ENCODE peak calls at places on chromosomes 16 and 17, in seven cellular contexts. L, Y, A, V, B, U and Q are unnamed samples. For H3K4me1, the result is how much of the 10 kb centered on the place peaks cover.

GRCh38 chr17:5329784-5330557 is 47.9 kb downstream of the RABEP1 start:
- DNase-seq in A (no peak), B (no peak), L (peak), V (peak), U (no peak), Y (no peak), Q (no peak)

GRCh38 chr16:50538411-50539052 is 9.7 kb upstream of the NKD1 start:
- DNase-seq in U (no peak), L (no peak), A (no peak), Y (peak), V (no peak), B (no peak), Q (no peak)

GRCh38 chr17:46943511-46944393 is 20.8 kb downstream of the GOSR2 start:
- DNase-seq in V (peak), A (no peak), L (peak), U (peak), B (no peak), Y (peak), Q (no peak)

GRCh38 chr17:77498875-77499698 is 358.3 kb downstream of the SEC14L1 start:
- DNase-seq in A (no peak), L (no peak), B (no peak), V (no peak), U (no peak), Y (peak), Q (no peak)

GRCh38 chr16:60217787-60218186 is 1483.7 kb upstream of the GOT2 start:
- DNase-seq in B (no peak), L (no peak), A (no peak), Y (no peak), U (no peak), V (no peak), Q (no peak)

GRCh38 chr17:82939213-82940030 is 99.6 kb upstream of the ZNF750 start:
- DNase-seq in V (no peak), U (peak), A (no peak), L (no peak), Y (no peak), B (no peak), Q (no peak)

GRCh38 chr16:74455213-74455612 is 33.9 kb upstream of the CLEC18B start:
- DNase-seq in V (peak), U (no peak), B (no peak), Y (no peak), A (no peak), L (peak), Q (no peak)

GRCh38 chr17:17841620-17842025 is 4.8 kb upstream of the SREBF1 start:
- DNase-seq in L (no peak), B (no peak), U (peak), V (no peak), Y (no peak), A (no peak), Q (no peak)

GRCh38 chr16:72637306-72637705 is 410.6 kb downstream of the ZFHX3 start:
- DNase-seq in V (peak), B (no peak), L (peak), Y (no peak), U (peak), A (no peak), Q (no peak)

GRCh38 chr16:28925386-28926228 is 569 bp upstream of the RABEP2 start:
- DNase-seq in Y (no peak), L (peak), V (peak), B (no peak), A (peak), U (peak), Q (no peak)

GRCh38 chr16:12193688-12194087 is 217.2 kb downstream of the SNX29 start:
- DNase-seq in A (no peak), B (no peak), U (no peak), V (no peak), Y (no peak), L (no peak), Q (no peak)

GRCh38 chr17:69326302-69327059 is 452 bp downstream of the ABCA5 start:
- DNase-seq in A (no peak), U (peak), L (peak), B (no peak), V (peak), Y (no peak), Q (no peak)

GRCh38 chr17:69578385-69578936 is 164.0 kb downstream of the MAP2K6 start:
- DNase-seq in B (no peak), A (no peak), L (no peak), U (no peak), Y (no peak), V (no peak), Q (no peak)

GRCh38 chr17:290626-291025 is 62.0 kb downstream of the RPH3AL start:
- DNase-seq in U (no peak), V (no peak), A (no peak), L (no peak), B (no peak), Y (no peak), Q (no peak)

GRCh38 chr17:8060274-8060673 is 21.4 kb downstream of the ALOX15B start:
- DNase-seq in U (peak), B (peak), A (peak), L (peak), Y (peak), V (peak), Q (no peak)

GRCh38 chr16:89898201-89898967 is 20.3 kb upstream of the MC1R start:
- DNase-seq in L (no peak), V (no peak), A (no peak), U (no peak), B (no peak), Y (no peak), Q (no peak)

GRCh38 chr16:4533490-4533889 is 5.1 kb downstream of the CDIP1 start:
- DNase-seq in A (no peak), B (no peak), U (no peak), Y (no peak), V (no peak), L (no peak), Q (no peak)

GRCh38 chr17:4955091-4955490 is 4.2 kb downstream of the ENO3 start:
- DNase-seq in U (no peak), L (no peak), B (no peak), Y (no peak), A (no peak), V (no peak), Q (no peak)

GRCh38 chr17:20189979-20190378 is 180.8 kb downstream of the SPECC1 start:
- DNase-seq in A (no peak), B (no peak), U (no peak), Y (no peak), L (no peak), V (no peak), Q (no peak)

GRCh38 chr17:29577778-29578211 is 9.3 kb downstream of the TP53I13 start:
- DNase-seq in Y (no peak), A (no peak), V (peak), L (peak), B (no peak), U (no peak), Q (no peak)

GRCh38 chr16:8676160-8676547 is 1.7 kb downstream of the ABAT start:
- DNase-seq in V (no peak), B (no peak), U (no peak), Y (no peak), A (no peak), L (no peak), Q (no peak)

GRCh38 chr16:8674413-8675022 is at the start of gene ABAT:
- DNase-seq in U (peak), B (no peak), Y (peak), A (peak), V (peak), L (peak), Q (peak)

GRCh38 chr16:8675183-8676159 is 1.1 kb downstream of the ABAT start:
- DNase-seq in V (no peak), B (no peak), A (no peak), L (no peak), U (no peak), Y (peak), Q (no peak)

GRCh38 chr16:8676737-8677375 is 2.4 kb downstream of the ABAT start:
- DNase-seq in B (no peak), Y (no peak), U (no peak), A (no peak), L (no peak), V (no peak), Q (no peak)

DNA sequence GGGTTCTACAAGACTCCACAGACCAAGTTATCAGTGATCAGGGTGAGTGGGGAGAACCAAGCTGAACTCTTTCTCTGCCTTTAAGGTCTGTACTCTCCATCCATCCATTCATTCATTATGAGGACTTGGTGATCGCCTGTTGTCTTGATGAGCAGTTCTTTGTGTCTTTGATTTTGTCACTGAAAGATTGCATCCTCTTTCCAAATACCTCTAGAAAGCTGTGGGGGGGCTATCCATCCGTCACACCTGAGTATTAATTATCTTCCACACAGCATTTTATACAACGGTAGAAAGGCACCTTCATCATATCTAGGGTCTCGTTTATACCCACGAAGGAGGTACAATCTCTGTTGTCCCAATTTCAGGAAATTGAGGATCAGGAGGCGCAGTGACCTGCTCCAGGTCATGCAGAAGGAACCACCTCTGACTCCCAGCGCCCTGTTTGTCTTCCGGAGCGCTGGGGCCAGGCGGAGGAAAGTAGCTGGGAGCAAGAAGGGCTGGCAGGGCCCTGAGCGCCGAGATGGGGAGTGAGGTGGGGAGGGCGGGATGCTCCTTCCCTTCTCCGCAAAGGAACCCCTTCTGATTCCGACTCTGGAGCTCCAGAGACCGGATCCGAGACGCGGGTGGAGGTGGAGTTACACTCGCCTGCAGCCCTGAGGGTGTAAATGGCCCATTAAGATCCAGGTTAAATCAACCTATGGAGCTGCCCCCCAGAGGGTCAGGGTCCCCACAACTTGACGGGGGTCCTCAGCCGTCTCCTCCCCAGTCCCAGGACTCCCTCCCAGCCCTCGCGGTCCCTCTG is 605 bp upstream of the ABAT start:
- DNase-seq in L (no peak), A (no peak), V (no peak), U (no peak), B (no peak), Y (no peak), Q (no peak)
- H3K4me1 ChIP-seq in L (under half), A (under half), V (under half), U (under half), B (under half), Y (under half), Q (under half)

GRCh38 chr17:39668141-39668924 is at the start of gene PNMT:
- DNase-seq in Y (peak), L (peak), U (peak), V (peak), B (no peak), A (peak), Q (no peak)
- H3K27ac ChIP-seq in Y (no peak), L (no peak), U (no peak), V (no peak), B (peak), A (peak), Q (peak)

GRCh38 chr17:60695960-60696359 is 18.3 kb downstream of the BCAS3 start:
- DNase-seq in L (peak), Y (no peak), B (no peak), V (peak), A (no peak), U (no peak), Q (no peak)
- H3K4me1 ChIP-seq in L (under half), Y (under half), B (under half), V (under half), A (under half), U (under half), Q (under half)

DNA sequence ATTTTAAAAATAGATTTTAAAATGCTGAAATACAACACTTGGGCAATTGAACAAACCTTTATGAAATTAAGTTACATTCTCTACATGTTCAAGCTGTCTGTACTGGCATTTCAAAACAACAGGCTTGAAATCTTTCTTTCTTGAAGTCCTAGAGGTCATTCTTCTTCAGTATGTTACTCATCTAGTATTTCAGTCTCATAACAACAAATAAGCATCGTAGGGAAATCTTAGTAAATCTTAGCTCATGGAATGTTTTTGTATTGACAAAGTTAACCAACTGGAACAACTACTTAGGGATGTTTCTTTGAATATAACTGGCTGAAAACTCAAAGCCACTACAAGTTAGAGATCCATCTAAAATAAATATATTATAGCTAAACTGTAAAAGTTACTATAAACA is 96.6 kb downstream of the KIF2B start:
- DNase-seq in A (no peak), Y (no peak), U (no peak), B (no peak), L (no peak), V (no peak), Q (no peak)
- H3K27ac ChIP-seq in A (no peak), Y (no peak), U (no peak), B (no peak), L (no peak), V (no peak), Q (no peak)

DNA sequence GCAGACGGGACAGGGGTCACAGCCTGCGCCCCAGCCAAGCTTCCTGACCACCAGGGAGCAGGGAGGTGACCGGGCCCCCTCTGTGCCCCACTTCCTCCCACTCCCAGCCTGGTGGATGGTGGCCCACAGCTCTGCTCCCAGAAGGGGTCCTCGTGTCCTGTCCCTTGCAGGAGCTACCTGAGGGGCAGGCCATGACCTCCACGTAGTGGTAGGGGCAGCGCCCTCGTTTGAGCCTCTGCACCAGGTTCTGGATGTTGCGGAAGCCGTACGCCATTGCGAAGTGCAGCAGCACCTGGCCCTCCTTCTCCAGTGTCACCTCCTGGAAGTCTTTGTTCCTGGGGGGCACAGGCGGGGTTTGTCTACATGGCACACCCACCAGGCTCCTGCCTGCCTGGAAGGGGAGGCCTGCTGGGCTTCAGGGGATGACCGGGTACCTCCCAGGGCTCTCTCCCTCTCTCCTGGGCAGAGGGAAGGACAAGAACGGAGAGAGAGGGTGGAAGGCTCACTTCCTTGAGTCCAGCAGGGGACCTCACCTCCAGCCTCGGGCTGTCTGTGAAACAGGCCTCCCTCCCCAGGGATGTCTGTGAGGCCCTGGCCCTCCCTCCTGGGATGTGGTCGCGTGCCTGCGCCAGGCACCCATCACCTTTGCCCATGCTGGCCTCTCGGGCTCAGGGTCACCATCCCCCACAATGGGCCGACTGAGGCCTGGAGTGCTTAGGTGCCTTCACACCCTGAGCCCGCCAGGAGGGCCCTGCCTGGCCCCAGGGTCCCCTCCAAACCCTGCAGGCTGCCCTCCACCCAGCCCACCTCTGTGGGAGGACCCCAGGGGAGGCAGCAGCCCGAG is 4.0 kb downstream of the HAGHL start:
- DNase-seq in L (no peak), Y (no peak), B (no peak), U (no peak), V (no peak), A (no peak), Q (no peak)
- H3K4me1 ChIP-seq in L (under half), Y (under half), B (under half), U (under half), V (under half), A (under half), Q (under half)

DNA sequence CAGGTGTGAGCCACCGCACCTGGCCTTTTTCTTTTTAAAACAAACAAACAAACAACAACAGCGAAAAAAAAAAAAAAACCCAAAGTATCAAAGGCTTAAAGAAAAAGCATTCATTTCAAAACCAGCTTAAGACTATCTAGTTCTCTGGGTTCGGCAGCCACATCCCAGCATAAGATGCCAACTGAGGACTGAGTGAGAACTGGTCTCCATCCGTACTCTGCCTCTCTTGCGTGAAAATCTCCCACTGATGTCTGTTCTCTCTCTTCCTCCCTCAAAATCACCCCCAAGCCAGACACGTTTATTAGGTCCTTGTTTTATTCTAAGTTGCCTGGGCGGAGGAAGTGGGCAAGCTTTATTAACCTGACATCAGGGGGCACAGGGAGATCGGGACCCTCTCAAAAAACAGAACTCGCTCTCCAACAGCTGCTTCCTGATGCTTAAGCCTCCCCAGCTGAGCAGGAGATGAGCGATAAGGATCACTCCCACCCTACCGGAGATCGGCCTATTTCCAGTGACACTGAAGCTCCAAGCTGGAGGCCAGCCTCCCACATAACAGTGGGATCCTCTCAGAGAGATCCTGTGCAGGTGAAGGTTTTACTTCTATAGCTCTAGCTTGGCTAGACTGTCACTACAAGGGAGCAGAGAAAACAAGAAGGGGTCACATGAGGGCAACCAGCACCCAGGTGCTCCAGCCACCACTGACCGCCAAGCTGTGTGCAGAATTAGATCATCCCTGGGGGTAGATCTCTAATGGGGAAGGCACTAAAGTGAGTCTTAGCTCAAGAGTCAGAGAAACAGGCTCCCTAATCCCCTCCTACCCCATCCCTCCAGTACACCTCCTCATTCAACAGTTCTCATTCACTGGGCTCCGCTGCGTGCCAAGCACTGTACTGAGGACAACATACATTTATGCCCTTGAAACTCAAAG is 13.6 kb downstream of the CDC42EP4 start:
- DNase-seq in L (no peak), U (no peak), Y (peak), B (no peak), V (no peak), A (no peak), Q (no peak)
- H3K27ac ChIP-seq in L (no peak), U (no peak), Y (peak), B (peak), V (no peak), A (no peak), Q (peak)

DNA sequence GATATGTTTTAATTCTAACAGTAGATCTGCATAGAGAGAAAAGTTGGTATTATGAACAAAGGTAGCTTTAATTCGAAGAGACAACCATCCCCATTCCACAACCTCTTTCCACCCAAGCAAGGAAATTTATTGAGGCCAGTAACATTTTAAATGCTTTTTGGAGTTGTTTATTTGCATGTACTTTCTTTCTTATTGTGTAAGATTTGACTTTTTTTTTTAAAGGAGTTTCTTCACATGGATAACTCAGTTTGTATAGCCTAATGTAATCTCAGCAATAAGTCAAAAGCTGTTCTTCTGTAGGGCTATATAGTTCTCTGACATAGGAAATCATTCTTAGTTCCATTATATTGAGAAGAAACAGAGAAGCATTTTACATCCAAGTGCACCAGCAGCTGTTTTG is 163.3 kb downstream of the PRKCA start:
- DNase-seq in B (no peak), Y (no peak), A (no peak), L (no peak), V (no peak), U (no peak), Q (no peak)
- H3K4me1 ChIP-seq in B (half or more), Y (half or more), A (half or more), L (under half), V (half or more), U (half or more), Q (half or more)